ENCODE peak calls at places on chromosomes 11 and 22, in five cellular contexts. N, I, K, P and G are unnamed samples.

GRCh38 chr22:37174964-37175363 is 13.1 kb downstream of the C1QTNF6 start:
- DNase-seq in N (no peak), I (no peak), K (no peak), P (no peak), G (no peak)

GRCh38 chr11:17544181-17544622 is at the start of gene USH1C:
- DNase-seq in N (no peak), I (peak), K (no peak), P (no peak), G (peak)

GRCh38 chr11:65588199-65589054 is 7.2 kb downstream of the KCNK7 start:
- DNase-seq in N (no peak), I (peak), K (peak), P (peak), G (peak)

GRCh38 chr11:119832536-119832935 is 103.5 kb upstream of the NECTIN1 start:
- DNase-seq in N (no peak), I (no peak), K (no peak), P (no peak), G (peak)

GRCh38 chr22:50641696-50642607 is 14.0 kb upstream of the ARSA start:
- DNase-seq in N (no peak), I (peak), K (no peak), P (peak), G (no peak)

GRCh38 chr11:73262851-73263495 is 9.2 kb upstream of the P2RY6 start:
- DNase-seq in N (no peak), I (peak), K (no peak), P (peak), G (no peak)

GRCh38 chr11:45791524-45791923 is 13.4 kb upstream of the SLC35C1 start:
- DNase-seq in N (no peak), I (no peak), K (no peak), P (no peak), G (no peak)

GRCh38 chr11:61728940-61729219 is 23.6 kb upstream of the MYRF start:
- DNase-seq in N (no peak), I (no peak), K (no peak), P (peak), G (no peak)

GRCh38 chr11:104735013-104735412 is 163.2 kb downstream of the CASP12 start:
- DNase-seq in N (no peak), I (no peak), K (no peak), P (no peak), G (no peak)

GRCh38 chr22:19874307-19875060 is 19.8 kb upstream of the GNB1L start:
- DNase-seq in N (peak), I (peak), K (no peak), P (no peak), G (no peak)

GRCh38 chr11:10742460-10743208 is 8.4 kb upstream of the CTR9 start:
- DNase-seq in N (no peak), I (no peak), K (no peak), P (peak), G (no peak)

GRCh38 chr11:10164621-10165020 is 129.4 kb downstream of the SBF2 start:
- DNase-seq in N (no peak), I (no peak), K (no peak), P (no peak), G (no peak)

GRCh38 chr22:48301908-48302307 is 1525.8 kb downstream of the BRD1 start:
- DNase-seq in N (no peak), I (no peak), K (no peak), P (no peak), G (no peak)

GRCh38 chr22:35967046-35967397 is 61.6 kb downstream of the RBFOX2 start:
- DNase-seq in N (no peak), I (no peak), K (no peak), P (no peak), G (no peak)

GRCh38 chr22:43008509-43008908 is 6.4 kb downstream of the PACSIN2 start:
- DNase-seq in N (no peak), I (peak), K (no peak), P (no peak), G (no peak)

GRCh38 chr11:96265236-96265737 is 77.7 kb downstream of the MAML2 start:
- DNase-seq in N (no peak), I (peak), K (no peak), P (no peak), G (no peak)

GRCh38 chr11:44760917-44761545 is 34.3 kb downstream of the TSPAN18 start:
- DNase-seq in N (no peak), I (no peak), K (no peak), P (peak), G (no peak)

GRCh38 chr11:44613081-44613628 is 47.7 kb downstream of the CD82 start:
- DNase-seq in N (no peak), I (no peak), K (no peak), P (no peak), G (no peak)

GRCh38 chr22:31800065-31800464 is 46.2 kb downstream of the DEPDC5 start:
- DNase-seq in N (no peak), I (no peak), K (no peak), P (peak), G (no peak)

GRCh38 chr11:37449146-37449545 is 851.1 kb upstream of the RAG2 start:
- DNase-seq in N (no peak), I (no peak), K (no peak), P (peak), G (no peak)

GRCh38 chr11:96162816-96163499 is 180.0 kb downstream of the MAML2 start:
- DNase-seq in N (no peak), I (no peak), K (no peak), P (peak), G (no peak)

GRCh38 chr11:113262594-113262993 is 51.8 kb upstream of the TTC12 start:
- DNase-seq in N (no peak), I (no peak), K (no peak), P (no peak), G (no peak)

GRCh38 chr22:48511211-48511610 is 1316.5 kb downstream of the BRD1 start:
- DNase-seq in N (no peak), I (no peak), K (no peak), P (no peak), G (no peak)